ENCODE peak calls at places on chromosome 3, in four cellular contexts. R is epithelial cell of esophagus, O is hepatocyte, C is endothelial cell. K is an unnamed sample.

GRCh38 chr3:50121416-50122032 is 32.8 kb downstream of the RBM5 start:
- DNase-seq in R (peak), O (peak), C (peak), K (peak)

GRCh38 chr3:48408823-48409281 is 21.0 kb downstream of the PLXNB1 start:
- DNase-seq in R (no peak), O (no peak), C (no peak), K (no peak)

GRCh38 chr3:18531662-18532061 is 106.5 kb upstream of the SATB1 start:
- DNase-seq in R (no peak), O (no peak), C (no peak), K (no peak)

GRCh38 chr3:39264053-39264452 is 15.8 kb downstream of the CX3CR1 start:
- DNase-seq in R (no peak), O (no peak), C (no peak), K (no peak)

GRCh38 chr3:157130138-157130880 is 29.6 kb downstream of the CCNL1 start:
- DNase-seq in R (peak), O (peak), C (peak), K (no peak)

GRCh38 chr3:52829906-52830463 is 487 bp downstream of the ITIH4 start:
- DNase-seq in R (no peak), O (no peak), C (no peak), K (peak)

GRCh38 chr3:177467268-177467985 is 270.1 kb upstream of the TBL1XR1 start:
- DNase-seq in R (no peak), O (no peak), C (no peak), K (no peak)

GRCh38 chr3:8482263-8482662 is 19.4 kb upstream of the LMCD1 start:
- DNase-seq in R (no peak), O (no peak), C (no peak), K (no peak)

GRCh38 chr3:143152043-143152442 is 32.5 kb downstream of the CHST2 start:
- DNase-seq in R (no peak), O (no peak), C (no peak), K (no peak)

DNA sequence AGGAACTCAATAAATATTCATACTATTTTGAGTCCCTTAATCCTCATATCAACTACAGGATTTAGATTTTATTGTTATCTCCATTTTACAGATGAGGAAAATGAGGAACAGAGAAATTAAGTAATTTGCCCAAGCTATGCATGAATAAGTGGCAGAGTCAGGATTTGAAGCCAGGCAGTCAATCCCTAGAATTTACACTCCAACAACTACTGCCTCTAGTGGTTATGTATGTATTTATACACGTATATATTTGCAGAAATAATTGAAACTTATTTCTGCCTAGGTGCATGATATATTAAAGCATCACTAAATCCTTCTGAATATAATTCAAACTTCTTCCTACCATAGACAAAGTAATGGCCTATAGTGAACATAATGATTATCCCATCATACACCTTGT is 137.4 kb downstream of the SERPINI1 start:
- DNase-seq in R (no peak), O (no peak), C (no peak), K (no peak)
- TF ChIP-seq CTCF in R (peak), O (no peak), C (peak), K (peak)

DNA sequence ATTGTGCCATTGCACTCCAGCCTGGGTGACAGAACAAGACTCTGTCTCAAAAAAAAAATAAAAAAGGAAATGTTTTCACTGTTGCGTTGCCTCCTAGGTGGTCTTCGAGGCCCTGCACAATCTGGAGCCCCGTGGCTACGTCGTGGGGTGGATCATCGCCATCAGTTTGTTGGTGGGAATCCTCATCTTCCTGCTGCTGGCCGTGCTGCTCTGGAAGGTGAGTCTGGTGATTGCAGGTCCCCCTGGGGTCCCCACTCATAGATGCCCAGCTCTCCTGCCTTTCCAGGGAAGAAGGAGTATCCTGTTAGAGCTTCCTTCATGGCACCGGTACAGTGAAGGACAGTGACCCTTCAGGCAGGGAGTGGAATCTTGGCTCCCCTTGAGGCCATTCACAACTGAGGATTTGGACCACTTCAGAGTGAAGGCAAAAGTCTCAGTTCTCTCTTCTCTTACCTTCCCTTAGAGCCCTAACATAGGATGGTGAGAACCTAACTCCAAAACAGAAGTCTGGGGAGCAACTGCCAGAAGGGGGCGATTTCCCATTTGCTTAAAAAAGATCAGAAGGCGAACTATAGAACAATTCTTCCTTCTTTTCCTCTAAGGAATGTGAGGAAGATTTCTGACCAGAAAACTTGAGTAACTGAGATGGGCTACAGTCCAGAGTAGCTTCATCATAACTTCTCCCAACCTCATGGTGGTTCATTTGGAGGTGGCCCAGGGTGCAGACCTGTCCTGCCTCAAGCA is 57.8 kb upstream of the CTDSPL start:
- DNase-seq in R (no peak), O (no peak), C (no peak), K (no peak)
- TF ChIP-seq CTCF in R (no peak), O (no peak), C (no peak), K (no peak)

DNA sequence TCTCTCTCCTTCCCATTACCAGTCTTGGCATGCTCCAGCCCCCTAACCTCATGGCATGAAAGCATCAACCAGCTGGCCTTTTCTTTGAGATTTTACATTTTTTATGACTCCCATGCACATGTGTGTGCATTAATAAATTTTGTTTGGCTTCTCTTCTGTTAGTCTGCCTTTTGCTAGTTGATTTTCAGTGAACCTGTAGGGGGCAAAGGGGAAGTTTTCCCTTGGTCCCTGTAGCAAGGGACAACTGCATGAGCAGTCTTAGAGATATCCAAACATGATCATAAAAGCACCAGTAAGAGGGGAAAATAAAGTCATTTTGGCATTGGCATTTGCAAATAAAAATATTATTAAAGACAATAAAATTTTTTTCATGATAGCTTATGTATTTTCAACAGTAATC is 73.7 kb downstream of the OXSM start:
- DNase-seq in R (no peak), O (no peak), C (no peak), K (no peak)
- TF ChIP-seq CTCF in R (peak), O (peak), C (peak), K (peak)

GRCh38 chr3:134333522-134334181 is 40.6 kb downstream of the AMOTL2 start:
- DNase-seq in R (no peak), O (peak), C (no peak), K (no peak)
- TF ChIP-seq CTCF in R (peak), O (no peak), C (no peak), K (no peak)

GRCh38 chr3:193446975-193447602 is 68.5 kb upstream of the ATP13A5 start:
- DNase-seq in R (no peak), O (no peak), C (no peak), K (no peak)

GRCh38 chr3:193451881-193452280 is 73.3 kb upstream of the ATP13A5 start:
- DNase-seq in R (peak), O (no peak), C (no peak), K (no peak)

GRCh38 chr3:193452338-193452737 is 73.8 kb upstream of the ATP13A5 start:
- DNase-seq in R (peak), O (no peak), C (no peak), K (no peak)
- TF ChIP-seq CTCF in R (peak), O (peak), C (peak), K (peak)